ENCODE peak calls at places on chromosomes 2 and 18, in seven cellular contexts. One of them, this sample, is unnamed.
A peak's percentile ranks its signal among the peaks of the same experiment; 100 is the strongest.

GRCh38 chr18:9898792-9899549 is 13.2 kb downstream of the TXNDC2 start:
- DNase-seq in cardiac fibroblast: no peak
- DNase-seq in choroid plexus epithelial cell: peak; percentile 60
- DNase-seq in coronary artery: no peak
- DNase-seq in heart left ventricle: no peak
- DNase-seq in fibroblast of the aortic adventitia: peak; percentile 38
- DNase-seq in fibroblast of mammary gland: no peak
- DNase-seq in this sample: peak; percentile 91

GRCh38 chr2:119253114-119253702 is 29.6 kb downstream of the STEAP3 start:
- DNase-seq in fibroblast of mammary gland: peak; percentile 80
- DNase-seq in heart left ventricle: no peak
- DNase-seq in coronary artery: no peak
- DNase-seq in cardiac fibroblast: peak; percentile 60
- DNase-seq in choroid plexus epithelial cell: peak; percentile 86
- DNase-seq in fibroblast of the aortic adventitia: peak; percentile 76
- DNase-seq in this sample: peak; percentile 75

GRCh38 chr2:19949071-19949470 is 40.8 kb downstream of the WDR35 start:
- DNase-seq in fibroblast of the aortic adventitia: peak; percentile 71
- DNase-seq in cardiac fibroblast: peak; percentile 75
- DNase-seq in fibroblast of mammary gland: peak; percentile 39
- DNase-seq in choroid plexus epithelial cell: peak; percentile 70
- DNase-seq in coronary artery: no peak
- DNase-seq in heart left ventricle: no peak
- DNase-seq in this sample: peak; percentile 30

GRCh38 chr2:236169151-236169721 is 1.1 kb upstream of the GBX2 start:
- DNase-seq in fibroblast of the aortic adventitia: no peak
- DNase-seq in heart left ventricle: no peak
- DNase-seq in cardiac fibroblast: no peak
- DNase-seq in coronary artery: no peak
- DNase-seq in fibroblast of mammary gland: no peak
- DNase-seq in choroid plexus epithelial cell: no peak
- DNase-seq in this sample: no peak

GRCh38 chr18:23502516-23503037 is 734 bp upstream of the RMC1 start:
- DNase-seq in coronary artery: no peak
- DNase-seq in choroid plexus epithelial cell: no peak
- DNase-seq in fibroblast of mammary gland: no peak
- DNase-seq in fibroblast of the aortic adventitia: no peak
- DNase-seq in cardiac fibroblast: no peak
- DNase-seq in heart left ventricle: no peak
- DNase-seq in this sample: no peak

GRCh38 chr2:222504714-222505113 is 80.4 kb downstream of the SGPP2 start:
- DNase-seq in fibroblast of the aortic adventitia: no peak
- DNase-seq in fibroblast of mammary gland: no peak
- DNase-seq in cardiac fibroblast: no peak
- DNase-seq in choroid plexus epithelial cell: no peak
- DNase-seq in coronary artery: no peak
- DNase-seq in heart left ventricle: no peak
- DNase-seq in this sample: no peak

GRCh38 chr2:160910681-160911080 is 249.5 kb upstream of the TANK start:
- DNase-seq in fibroblast of mammary gland: peak; percentile 87
- DNase-seq in heart left ventricle: no peak
- DNase-seq in coronary artery: no peak
- DNase-seq in cardiac fibroblast: peak; percentile 90
- DNase-seq in fibroblast of the aortic adventitia: peak; percentile 91
- DNase-seq in choroid plexus epithelial cell: peak; percentile 89
- DNase-seq in this sample: peak; percentile 46

GRCh38 chr2:12602661-12603060 is 114.1 kb upstream of the TRIB2 start:
- DNase-seq in heart left ventricle: no peak
- DNase-seq in fibroblast of the aortic adventitia: peak; percentile 64
- DNase-seq in fibroblast of mammary gland: peak; percentile 55
- DNase-seq in coronary artery: no peak
- DNase-seq in cardiac fibroblast: no peak
- DNase-seq in choroid plexus epithelial cell: no peak
- DNase-seq in this sample: peak; percentile 38

GRCh38 chr2:88209526-88210131 is 39.5 kb downstream of the THNSL2 start:
- DNase-seq in coronary artery: no peak
- DNase-seq in choroid plexus epithelial cell: no peak
- DNase-seq in heart left ventricle: no peak
- DNase-seq in fibroblast of the aortic adventitia: no peak
- DNase-seq in cardiac fibroblast: no peak
- DNase-seq in fibroblast of mammary gland: no peak
- DNase-seq in this sample: no peak

GRCh38 chr2:67259581-67260347 is 137.4 kb upstream of the ETAA1 start:
- DNase-seq in choroid plexus epithelial cell: peak; percentile 76
- DNase-seq in heart left ventricle: peak; percentile 67
- DNase-seq in fibroblast of the aortic adventitia: peak; percentile 94
- DNase-seq in coronary artery: no peak
- DNase-seq in cardiac fibroblast: peak; percentile 78
- DNase-seq in fibroblast of mammary gland: peak; percentile 90
- DNase-seq in this sample: peak; percentile 90

GRCh38 chr2:45797451-45798230 is 146.2 kb downstream of the PRKCE start:
- DNase-seq in fibroblast of the aortic adventitia: peak; percentile 48
- DNase-seq in fibroblast of mammary gland: no peak
- DNase-seq in cardiac fibroblast: no peak
- DNase-seq in coronary artery: no peak
- DNase-seq in heart left ventricle: no peak
- DNase-seq in choroid plexus epithelial cell: no peak
- DNase-seq in this sample: peak; percentile 85

GRCh38 chr2:200297100-200297499 is 9.4 kb upstream of the SPATS2L start:
- DNase-seq in heart left ventricle: no peak
- DNase-seq in fibroblast of the aortic adventitia: no peak
- DNase-seq in coronary artery: no peak
- DNase-seq in choroid plexus epithelial cell: no peak
- DNase-seq in cardiac fibroblast: no peak
- DNase-seq in fibroblast of mammary gland: no peak
- DNase-seq in this sample: no peak

GRCh38 chr18:2821695-2822094 is 25.1 kb upstream of the EMILIN2 start:
- DNase-seq in choroid plexus epithelial cell: no peak
- DNase-seq in heart left ventricle: no peak
- DNase-seq in coronary artery: no peak
- DNase-seq in fibroblast of mammary gland: no peak
- DNase-seq in cardiac fibroblast: no peak
- DNase-seq in fibroblast of the aortic adventitia: no peak
- DNase-seq in this sample: no peak

GRCh38 chr2:28093308-28093707 is 202.8 kb downstream of the BABAM2 start:
- DNase-seq in fibroblast of the aortic adventitia: no peak
- DNase-seq in fibroblast of mammary gland: no peak
- DNase-seq in choroid plexus epithelial cell: no peak
- DNase-seq in cardiac fibroblast: no peak
- DNase-seq in coronary artery: no peak
- DNase-seq in heart left ventricle: no peak
- DNase-seq in this sample: no peak

GRCh38 chr2:30503007-30503691 is 56.1 kb downstream of the LCLAT1 start:
- DNase-seq in cardiac fibroblast: peak; percentile 27
- DNase-seq in heart left ventricle: no peak
- DNase-seq in fibroblast of mammary gland: no peak
- DNase-seq in choroid plexus epithelial cell: peak; percentile 39
- DNase-seq in coronary artery: no peak
- DNase-seq in fibroblast of the aortic adventitia: peak; percentile 23
- DNase-seq in this sample: no peak

GRCh38 chr18:43314931-43315330 is 37.6 kb upstream of the SYT4 start:
- DNase-seq in heart left ventricle: no peak
- DNase-seq in fibroblast of mammary gland: no peak
- DNase-seq in coronary artery: no peak
- DNase-seq in choroid plexus epithelial cell: peak; percentile 1
- DNase-seq in fibroblast of the aortic adventitia: no peak
- DNase-seq in cardiac fibroblast: no peak
- DNase-seq in this sample: peak; percentile 5

GRCh38 chr18:25348361-25349130 is 3.4 kb downstream of the ZNF521 start:
- DNase-seq in fibroblast of mammary gland: no peak
- DNase-seq in fibroblast of the aortic adventitia: no peak
- DNase-seq in cardiac fibroblast: no peak
- DNase-seq in coronary artery: no peak
- DNase-seq in heart left ventricle: no peak
- DNase-seq in choroid plexus epithelial cell: no peak
- DNase-seq in this sample: peak; percentile 2

GRCh38 chr2:1748176-1748740 is 3.9 kb upstream of the PXDN start:
- DNase-seq in choroid plexus epithelial cell: no peak
- DNase-seq in fibroblast of mammary gland: peak; percentile 65
- DNase-seq in cardiac fibroblast: no peak
- DNase-seq in heart left ventricle: peak; percentile 28
- DNase-seq in coronary artery: peak; percentile 56
- DNase-seq in fibroblast of the aortic adventitia: no peak
- DNase-seq in this sample: peak; percentile 73

GRCh38 chr2:113088173-113088992 is 20.6 kb downstream of the IL1F10 start:
- DNase-seq in heart left ventricle: no peak
- DNase-seq in fibroblast of the aortic adventitia: no peak
- DNase-seq in choroid plexus epithelial cell: no peak
- DNase-seq in coronary artery: no peak
- DNase-seq in cardiac fibroblast: no peak
- DNase-seq in fibroblast of mammary gland: no peak
- DNase-seq in this sample: no peak

GRCh38 chr2:222575618-222576017 is 80.3 kb downstream of the FARSB start:
- DNase-seq in fibroblast of the aortic adventitia: no peak
- DNase-seq in heart left ventricle: no peak
- DNase-seq in coronary artery: no peak
- DNase-seq in choroid plexus epithelial cell: no peak
- DNase-seq in fibroblast of mammary gland: no peak
- DNase-seq in cardiac fibroblast: no peak
- DNase-seq in this sample: no peak

GRCh38 chr18:23141022-23141999 is 6.0 kb downstream of the CABLES1 start:
- DNase-seq in fibroblast of the aortic adventitia: peak; percentile 52
- DNase-seq in heart left ventricle: peak; percentile 37
- DNase-seq in cardiac fibroblast: peak; percentile 39
- DNase-seq in fibroblast of mammary gland: no peak
- DNase-seq in coronary artery: no peak
- DNase-seq in choroid plexus epithelial cell: peak; percentile 43
- DNase-seq in this sample: no peak

GRCh38 chr18:30775629-30776028 is 266.9 kb downstream of the DSC3 start:
- DNase-seq in cardiac fibroblast: no peak
- DNase-seq in coronary artery: no peak
- DNase-seq in choroid plexus epithelial cell: no peak
- DNase-seq in fibroblast of mammary gland: no peak
- DNase-seq in heart left ventricle: no peak
- DNase-seq in fibroblast of the aortic adventitia: no peak
- DNase-seq in this sample: no peak

GRCh38 chr2:6103949-6104348 is 411.8 kb downstream of the SOX11 start:
- DNase-seq in heart left ventricle: no peak
- DNase-seq in choroid plexus epithelial cell: no peak
- DNase-seq in fibroblast of the aortic adventitia: no peak
- DNase-seq in fibroblast of mammary gland: no peak
- DNase-seq in cardiac fibroblast: no peak
- DNase-seq in coronary artery: no peak
- DNase-seq in this sample: no peak

GRCh38 chr2:170817999-170818293 is 1.3 kb downstream of the GAD1 start:
- DNase-seq in choroid plexus epithelial cell: no peak
- DNase-seq in coronary artery: no peak
- DNase-seq in fibroblast of the aortic adventitia: no peak
- DNase-seq in fibroblast of mammary gland: no peak
- DNase-seq in cardiac fibroblast: no peak
- DNase-seq in heart left ventricle: no peak
- DNase-seq in this sample: no peak
- H3K4me3 ChIP-seq in choroid plexus epithelial cell: no peak overlapping the region
- H3K4me3 ChIP-seq in coronary artery: peak overlapping the region; percentile 68
- H3K4me3 ChIP-seq in fibroblast of the aortic adventitia: no peak overlapping the region
- H3K4me3 ChIP-seq in fibroblast of mammary gland: no peak overlapping the region
- H3K4me3 ChIP-seq in cardiac fibroblast: no peak overlapping the region
- H3K4me3 ChIP-seq in heart left ventricle: peak overlapping the region; percentile 45
- H3K4me3 ChIP-seq in this sample: no peak overlapping the region

DNA sequence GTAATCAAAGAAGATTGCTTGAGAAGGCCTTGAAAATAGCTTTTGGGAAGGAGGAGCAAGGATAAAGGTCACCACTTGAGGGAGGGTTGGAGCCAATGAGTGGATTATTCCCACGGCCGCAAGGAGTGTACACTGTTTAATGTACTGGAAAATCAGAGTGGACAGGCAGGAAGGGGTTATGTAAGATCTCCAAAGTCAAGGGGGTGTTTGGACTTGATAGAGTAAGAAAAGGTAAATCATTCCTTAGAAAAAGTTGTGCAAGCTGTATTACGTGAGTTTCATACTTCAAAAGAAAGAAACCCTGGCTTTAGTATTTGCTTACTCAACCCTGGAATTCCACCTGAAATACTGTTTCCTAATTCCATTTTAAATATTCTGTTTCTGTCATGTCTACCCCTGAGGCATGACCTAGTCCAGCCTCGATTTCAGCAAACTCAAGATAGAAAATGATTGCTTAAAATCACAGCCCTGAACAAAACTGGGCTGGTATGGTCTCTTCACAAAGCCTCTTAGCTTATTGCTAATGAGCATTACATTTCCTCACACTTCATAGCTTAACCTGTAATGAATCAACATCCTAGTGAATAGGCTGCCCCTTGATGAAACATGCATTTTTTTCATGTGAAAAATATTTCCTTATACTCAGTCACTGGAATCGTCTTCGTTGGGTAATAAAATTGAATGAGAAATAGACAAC is 1.1 kb downstream of the MREG start:
- DNase-seq in coronary artery: no peak
- DNase-seq in fibroblast of mammary gland: peak; percentile 27
- DNase-seq in fibroblast of the aortic adventitia: no peak
- DNase-seq in choroid plexus epithelial cell: no peak
- DNase-seq in cardiac fibroblast: no peak
- DNase-seq in heart left ventricle: no peak
- DNase-seq in this sample: no peak
- TF ChIP-seq CTCF in coronary artery: no peak
- TF ChIP-seq CTCF in fibroblast of mammary gland: peak; percentile 1
- TF ChIP-seq CTCF in fibroblast of the aortic adventitia: no peak
- TF ChIP-seq CTCF in choroid plexus epithelial cell: peak; percentile 5
- TF ChIP-seq CTCF in cardiac fibroblast: peak; percentile 3
- TF ChIP-seq CTCF in heart left ventricle: no peak
- TF ChIP-seq CTCF in this sample: no peak

GRCh38 chr2:189175869-189176431 is 3.6 kb downstream of the COL5A2 start:
- DNase-seq in choroid plexus epithelial cell: no peak
- DNase-seq in coronary artery: no peak
- DNase-seq in fibroblast of mammary gland: no peak
- DNase-seq in heart left ventricle: no peak
- DNase-seq in cardiac fibroblast: no peak
- DNase-seq in fibroblast of the aortic adventitia: peak; percentile 45
- DNase-seq in this sample: no peak
- H3K4me3 ChIP-seq in choroid plexus epithelial cell: peak overlapping the region; percentile 82
- H3K4me3 ChIP-seq in coronary artery: peak overlapping the region; percentile 83
- H3K4me3 ChIP-seq in fibroblast of mammary gland: peak overlapping the region; percentile 87
- H3K4me3 ChIP-seq in heart left ventricle: peak overlapping the region; percentile 64
- H3K4me3 ChIP-seq in cardiac fibroblast: peak overlapping the region; percentile 75
- H3K4me3 ChIP-seq in fibroblast of the aortic adventitia: peak overlapping the region; percentile 89
- H3K4me3 ChIP-seq in this sample: peak overlapping the region; percentile 82

DNA sequence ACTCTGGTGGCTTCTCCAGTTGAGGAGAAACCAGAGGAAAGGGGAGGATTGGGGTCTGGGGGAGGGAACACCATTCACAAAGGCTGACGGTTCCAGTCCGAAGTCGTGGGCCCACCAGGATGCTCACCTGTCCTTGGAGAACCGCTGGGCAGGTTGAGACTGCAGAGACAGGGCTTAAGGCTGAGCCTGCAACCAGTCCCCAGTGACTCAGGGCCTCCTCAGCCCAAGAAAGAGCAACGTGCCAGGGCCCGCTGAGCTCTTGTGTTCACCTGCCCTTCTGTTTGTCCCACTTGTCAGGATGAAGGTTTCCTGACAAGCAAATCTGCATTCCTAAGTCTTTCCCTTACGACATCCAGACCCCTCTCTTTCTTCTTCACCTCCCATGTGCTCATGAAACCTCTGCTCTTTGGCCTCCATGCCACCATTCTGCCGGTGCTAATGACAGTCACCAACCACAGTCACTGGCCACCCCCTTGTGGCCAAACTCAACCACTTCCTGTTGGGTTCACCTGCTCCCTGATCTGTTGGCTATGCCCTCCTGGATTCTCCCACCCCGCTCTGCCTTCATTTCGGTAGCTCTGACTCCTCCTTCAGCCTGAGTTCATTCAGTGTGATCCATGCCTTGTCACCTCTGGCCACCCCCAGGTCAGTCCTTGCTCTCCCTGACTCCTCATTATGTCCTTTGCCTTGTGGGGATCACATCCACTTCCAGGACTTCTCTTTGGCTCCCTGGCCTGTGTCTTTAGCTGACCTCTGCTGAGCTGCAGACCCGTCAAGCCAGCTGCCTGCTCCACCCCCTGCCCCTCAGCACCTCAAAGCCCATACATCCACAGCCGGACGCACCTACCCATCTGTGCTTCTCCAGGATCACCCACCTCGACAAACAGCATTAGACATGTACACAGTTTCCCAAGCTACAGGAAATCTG is 17.6 kb downstream of the EMX1 start:
- DNase-seq in fibroblast of mammary gland: no peak
- DNase-seq in coronary artery: no peak
- DNase-seq in fibroblast of the aortic adventitia: no peak
- DNase-seq in heart left ventricle: no peak
- DNase-seq in choroid plexus epithelial cell: no peak
- DNase-seq in cardiac fibroblast: no peak
- DNase-seq in this sample: no peak
- TF ChIP-seq CTCF in fibroblast of mammary gland: peak; percentile 13
- TF ChIP-seq CTCF in coronary artery: no peak
- TF ChIP-seq CTCF in fibroblast of the aortic adventitia: no peak
- TF ChIP-seq CTCF in heart left ventricle: no peak
- TF ChIP-seq CTCF in choroid plexus epithelial cell: peak; percentile 17
- TF ChIP-seq CTCF in cardiac fibroblast: peak; percentile 2
- TF ChIP-seq CTCF in this sample: peak; percentile 14